ENCODE peak calls at places on chromosome 3, in five cellular contexts. One of them, this sample, is unnamed.

GRCh38 chr3:149576071-149576564 is 81.7 kb downstream of the WWTR1 start:
- DNase-seq in fibroblast of mammary gland: peak
- DNase-seq in NT2/D1: peak
- DNase-seq in H4: peak
- DNase-seq in stimulated activated CD4-positive, alpha-beta T cell treated with anti-CD3 and anti-CD28 coated beads, Interleukin-2, amount 100 ng/mL, for 48 hours: no peak
- DNase-seq in this sample: peak

GRCh38 chr3:116423365-116423764 is 21.9 kb downstream of the LSAMP start:
- DNase-seq in fibroblast of mammary gland: no peak
- DNase-seq in NT2/D1: no peak
- DNase-seq in H4: peak
- DNase-seq in stimulated activated CD4-positive, alpha-beta T cell treated with anti-CD3 and anti-CD28 coated beads, Interleukin-2, amount 100 ng/mL, for 48 hours: no peak
- DNase-seq in this sample: peak

GRCh38 chr3:157313186-157313585 is 123.5 kb upstream of the PTX3 start:
- DNase-seq in fibroblast of mammary gland: no peak
- DNase-seq in NT2/D1: no peak
- DNase-seq in H4: no peak
- DNase-seq in stimulated activated CD4-positive, alpha-beta T cell treated with anti-CD3 and anti-CD28 coated beads, Interleukin-2, amount 100 ng/mL, for 48 hours: no peak
- DNase-seq in this sample: no peak

GRCh38 chr3:105293441-105293840 is 73.3 kb upstream of the ALCAM start:
- DNase-seq in fibroblast of mammary gland: no peak
- DNase-seq in NT2/D1: no peak
- DNase-seq in H4: no peak
- DNase-seq in stimulated activated CD4-positive, alpha-beta T cell treated with anti-CD3 and anti-CD28 coated beads, Interleukin-2, amount 100 ng/mL, for 48 hours: no peak
- DNase-seq in this sample: peak

GRCh38 chr3:106711650-106712049 is 665.6 kb upstream of the CCDC54 start:
- DNase-seq in fibroblast of mammary gland: peak
- DNase-seq in NT2/D1: no peak
- DNase-seq in H4: peak
- DNase-seq in stimulated activated CD4-positive, alpha-beta T cell treated with anti-CD3 and anti-CD28 coated beads, Interleukin-2, amount 100 ng/mL, for 48 hours: no peak
- DNase-seq in this sample: peak

GRCh38 chr3:127475975-127476374 is 114.6 kb downstream of the TPRA1 start:
- DNase-seq in fibroblast of mammary gland: no peak
- DNase-seq in NT2/D1: no peak
- DNase-seq in H4: no peak
- DNase-seq in stimulated activated CD4-positive, alpha-beta T cell treated with anti-CD3 and anti-CD28 coated beads, Interleukin-2, amount 100 ng/mL, for 48 hours: no peak
- DNase-seq in this sample: no peak

GRCh38 chr3:64514889-64515288 is 172.9 kb downstream of the ADAMTS9 start:
- DNase-seq in fibroblast of mammary gland: no peak
- DNase-seq in NT2/D1: no peak
- DNase-seq in H4: no peak
- DNase-seq in stimulated activated CD4-positive, alpha-beta T cell treated with anti-CD3 and anti-CD28 coated beads, Interleukin-2, amount 100 ng/mL, for 48 hours: no peak
- DNase-seq in this sample: no peak

GRCh38 chr3:188212308-188212969 is 58.5 kb downstream of the LPP start:
- DNase-seq in fibroblast of mammary gland: peak
- DNase-seq in NT2/D1: peak
- DNase-seq in H4: no peak
- DNase-seq in stimulated activated CD4-positive, alpha-beta T cell treated with anti-CD3 and anti-CD28 coated beads, Interleukin-2, amount 100 ng/mL, for 48 hours: no peak
- DNase-seq in this sample: peak

GRCh38 chr3:127764301-127764700 is 58.0 kb downstream of the MGLL start:
- DNase-seq in fibroblast of mammary gland: no peak
- DNase-seq in NT2/D1: no peak
- DNase-seq in H4: no peak
- DNase-seq in stimulated activated CD4-positive, alpha-beta T cell treated with anti-CD3 and anti-CD28 coated beads, Interleukin-2, amount 100 ng/mL, for 48 hours: no peak
- DNase-seq in this sample: no peak

GRCh38 chr3:119310052-119310451 is 15.9 kb downstream of the ARHGAP31 start:
- DNase-seq in fibroblast of mammary gland: peak
- DNase-seq in NT2/D1: no peak
- DNase-seq in H4: peak
- DNase-seq in stimulated activated CD4-positive, alpha-beta T cell treated with anti-CD3 and anti-CD28 coated beads, Interleukin-2, amount 100 ng/mL, for 48 hours: no peak
- DNase-seq in this sample: peak

GRCh38 chr3:127406309-127407025 is 118.6 kb upstream of the PRR20G start:
- DNase-seq in fibroblast of mammary gland: peak
- DNase-seq in NT2/D1: no peak
- DNase-seq in H4: peak
- DNase-seq in stimulated activated CD4-positive, alpha-beta T cell treated with anti-CD3 and anti-CD28 coated beads, Interleukin-2, amount 100 ng/mL, for 48 hours: peak
- DNase-seq in this sample: no peak

GRCh38 chr3:9102240-9102841 is 139.1 kb upstream of the RAD18 start:
- DNase-seq in fibroblast of mammary gland: no peak
- DNase-seq in NT2/D1: peak
- DNase-seq in H4: no peak
- DNase-seq in stimulated activated CD4-positive, alpha-beta T cell treated with anti-CD3 and anti-CD28 coated beads, Interleukin-2, amount 100 ng/mL, for 48 hours: no peak
- DNase-seq in this sample: no peak

GRCh38 chr3:61352300-61352699 is 101.0 kb upstream of the FHIT start:
- DNase-seq in fibroblast of mammary gland: no peak
- DNase-seq in NT2/D1: no peak
- DNase-seq in H4: no peak
- DNase-seq in stimulated activated CD4-positive, alpha-beta T cell treated with anti-CD3 and anti-CD28 coated beads, Interleukin-2, amount 100 ng/mL, for 48 hours: no peak
- DNase-seq in this sample: no peak

GRCh38 chr3:186483611-186484340 is 60.4 kb downstream of the CRYGS start:
- DNase-seq in fibroblast of mammary gland: no peak
- DNase-seq in NT2/D1: no peak
- DNase-seq in H4: no peak
- DNase-seq in stimulated activated CD4-positive, alpha-beta T cell treated with anti-CD3 and anti-CD28 coated beads, Interleukin-2, amount 100 ng/mL, for 48 hours: no peak
- DNase-seq in this sample: no peak

GRCh38 chr3:186598108-186598784 is 14.6 kb upstream of the AHSG start:
- DNase-seq in fibroblast of mammary gland: peak
- DNase-seq in NT2/D1: no peak
- DNase-seq in H4: peak
- DNase-seq in stimulated activated CD4-positive, alpha-beta T cell treated with anti-CD3 and anti-CD28 coated beads, Interleukin-2, amount 100 ng/mL, for 48 hours: no peak
- DNase-seq in this sample: peak

GRCh38 chr3:194369522-194370279 is at the start of gene LRRC15:
- DNase-seq in fibroblast of mammary gland: peak
- DNase-seq in NT2/D1: peak
- DNase-seq in H4: peak
- DNase-seq in stimulated activated CD4-positive, alpha-beta T cell treated with anti-CD3 and anti-CD28 coated beads, Interleukin-2, amount 100 ng/mL, for 48 hours: no peak
- DNase-seq in this sample: peak

GRCh38 chr3:23487015-23487414 is 283.9 kb downstream of the UBE2E2 start:
- DNase-seq in fibroblast of mammary gland: no peak
- DNase-seq in NT2/D1: no peak
- DNase-seq in H4: no peak
- DNase-seq in stimulated activated CD4-positive, alpha-beta T cell treated with anti-CD3 and anti-CD28 coated beads, Interleukin-2, amount 100 ng/mL, for 48 hours: no peak
- DNase-seq in this sample: no peak